ENCODE peak calls at places on chromosome 5, in six cellular contexts. One of them, this sample, is unnamed. For H3K27me3, the result is how much of the 10 kb centered on the place peaks cover.

GRCh38 chr5:146986469-146986868 is 107.9 kb upstream of the PPP2R2B start:
- DNase-seq in GM06990: no peak
- DNase-seq in psoas muscle: no peak
- DNase-seq in SJSA1: no peak
- DNase-seq in astrocyte: no peak
- DNase-seq in HCT116: no peak
- DNase-seq in this sample: no peak

GRCh38 chr5:140205216-140205615 is 30.2 kb downstream of the CYSTM1 start:
- DNase-seq in GM06990: no peak
- DNase-seq in psoas muscle: no peak
- DNase-seq in SJSA1: no peak
- DNase-seq in astrocyte: peak
- DNase-seq in HCT116: no peak
- DNase-seq in this sample: no peak

GRCh38 chr5:1330146-1330846 is 14.6 kb downstream of the CLPTM1L start:
- DNase-seq in GM06990: no peak
- DNase-seq in psoas muscle: no peak
- DNase-seq in SJSA1: no peak
- DNase-seq in astrocyte: no peak
- DNase-seq in HCT116: no peak
- DNase-seq in this sample: no peak

GRCh38 chr5:34474573-34475021 is 181.5 kb upstream of the RAI14 start:
- DNase-seq in GM06990: no peak
- DNase-seq in psoas muscle: no peak
- DNase-seq in SJSA1: no peak
- DNase-seq in astrocyte: peak
- DNase-seq in HCT116: peak
- DNase-seq in this sample: no peak

GRCh38 chr5:141734501-141735231 is 52.6 kb upstream of the ARAP3 start:
- DNase-seq in GM06990: no peak
- DNase-seq in psoas muscle: no peak
- DNase-seq in SJSA1: peak
- DNase-seq in astrocyte: peak
- DNase-seq in HCT116: no peak
- DNase-seq in this sample: peak

GRCh38 chr5:146283344-146283761 is 55.3 kb upstream of the POU4F3 start:
- DNase-seq in GM06990: no peak
- DNase-seq in psoas muscle: no peak
- DNase-seq in SJSA1: peak
- DNase-seq in astrocyte: peak
- DNase-seq in HCT116: peak
- DNase-seq in this sample: no peak

GRCh38 chr5:80146036-80146435 is 109.8 kb downstream of the SERINC5 start:
- DNase-seq in GM06990: no peak
- DNase-seq in psoas muscle: no peak
- DNase-seq in SJSA1: no peak
- DNase-seq in astrocyte: no peak
- DNase-seq in HCT116: no peak
- DNase-seq in this sample: no peak

GRCh38 chr5:95283761-95284511 is 958 bp downstream of the MCTP1 start:
- DNase-seq in GM06990: peak
- DNase-seq in psoas muscle: no peak
- DNase-seq in SJSA1: no peak
- DNase-seq in astrocyte: peak
- DNase-seq in HCT116: no peak
- DNase-seq in this sample: peak

GRCh38 chr5:158958048-158958994 is 141.4 kb downstream of the EBF1 start:
- DNase-seq in GM06990: peak
- DNase-seq in psoas muscle: no peak
- DNase-seq in SJSA1: no peak
- DNase-seq in astrocyte: no peak
- DNase-seq in HCT116: no peak
- DNase-seq in this sample: no peak

GRCh38 chr5:138754699-138755057 is 1.5 kb downstream of the CTNNA1 start:
- DNase-seq in GM06990: no peak
- DNase-seq in psoas muscle: no peak
- DNase-seq in SJSA1: peak
- DNase-seq in astrocyte: peak
- DNase-seq in HCT116: peak
- DNase-seq in this sample: no peak

GRCh38 chr5:158194561-158194961 is 335.6 kb upstream of the CLINT1 start:
- DNase-seq in GM06990: no peak
- DNase-seq in psoas muscle: no peak
- DNase-seq in SJSA1: no peak
- DNase-seq in astrocyte: no peak
- DNase-seq in HCT116: no peak
- DNase-seq in this sample: no peak

GRCh38 chr5:128587275-128587674 is 49.2 kb upstream of the FBN2 start:
- DNase-seq in GM06990: no peak
- DNase-seq in psoas muscle: no peak
- DNase-seq in SJSA1: no peak
- DNase-seq in astrocyte: no peak
- DNase-seq in HCT116: no peak
- DNase-seq in this sample: no peak

GRCh38 chr5:56155992-56156584 is 77.0 kb downstream of the ANKRD55 start:
- DNase-seq in GM06990: no peak
- DNase-seq in psoas muscle: no peak
- DNase-seq in SJSA1: no peak
- DNase-seq in astrocyte: no peak
- DNase-seq in HCT116: no peak
- DNase-seq in this sample: no peak

GRCh38 chr5:146789712-146790660 is 88.6 kb downstream of the PPP2R2B start:
- DNase-seq in GM06990: no peak
- DNase-seq in psoas muscle: no peak
- DNase-seq in SJSA1: no peak
- DNase-seq in astrocyte: no peak
- DNase-seq in HCT116: no peak
- DNase-seq in this sample: no peak

GRCh38 chr5:68872088-68872842 is 221.5 kb upstream of the SLC30A5 start:
- DNase-seq in GM06990: no peak
- DNase-seq in psoas muscle: no peak
- DNase-seq in SJSA1: no peak
- DNase-seq in astrocyte: no peak
- DNase-seq in HCT116: no peak
- DNase-seq in this sample: no peak

GRCh38 chr5:7754997-7755596 is 95.8 kb downstream of the CFAP90 start:
- DNase-seq in GM06990: peak
- DNase-seq in psoas muscle: peak
- DNase-seq in SJSA1: peak
- DNase-seq in astrocyte: no peak
- DNase-seq in HCT116: peak
- DNase-seq in this sample: peak

GRCh38 chr5:9838906-9839305 is 208.8 kb upstream of the TAS2R1 start:
- DNase-seq in GM06990: no peak
- DNase-seq in psoas muscle: no peak
- DNase-seq in SJSA1: no peak
- DNase-seq in astrocyte: no peak
- DNase-seq in HCT116: no peak
- DNase-seq in this sample: no peak

GRCh38 chr5:82356808-82357671 is 78.9 kb upstream of the RPS23 start:
- DNase-seq in GM06990: peak
- DNase-seq in psoas muscle: peak
- DNase-seq in SJSA1: peak
- DNase-seq in astrocyte: peak
- DNase-seq in HCT116: peak
- DNase-seq in this sample: peak

GRCh38 chr5:65262590-65263189 is 219.0 kb downstream of the ADAMTS6 start:
- DNase-seq in GM06990: no peak
- DNase-seq in psoas muscle: no peak
- DNase-seq in SJSA1: no peak
- DNase-seq in astrocyte: peak
- DNase-seq in HCT116: no peak
- DNase-seq in this sample: no peak

GRCh38 chr5:154370730-154371334 is 75.0 kb upstream of the SAP30L start:
- DNase-seq in GM06990: no peak
- DNase-seq in psoas muscle: no peak
- DNase-seq in SJSA1: no peak
- DNase-seq in astrocyte: no peak
- DNase-seq in HCT116: no peak
- DNase-seq in this sample: peak

GRCh38 chr5:169979871-169980270 is 424 bp downstream of the INSYN2B start:
- DNase-seq in GM06990: no peak
- DNase-seq in psoas muscle: no peak
- DNase-seq in SJSA1: no peak
- DNase-seq in astrocyte: peak
- DNase-seq in HCT116: no peak
- DNase-seq in this sample: no peak

GRCh38 chr5:138725885-138726457 is 27.3 kb upstream of the CTNNA1 start:
- DNase-seq in GM06990: no peak
- DNase-seq in psoas muscle: no peak
- DNase-seq in SJSA1: no peak
- DNase-seq in astrocyte: no peak
- DNase-seq in HCT116: no peak
- DNase-seq in this sample: peak

GRCh38 chr5:164746723-164747122 is 1241.3 kb downstream of the MAT2B start:
- DNase-seq in GM06990: no peak
- DNase-seq in psoas muscle: no peak
- DNase-seq in SJSA1: no peak
- DNase-seq in astrocyte: no peak
- DNase-seq in HCT116: no peak
- DNase-seq in this sample: no peak

GRCh38 chr5:137090151-137090550 is 409.0 kb downstream of the SPOCK1 start:
- DNase-seq in GM06990: no peak
- DNase-seq in psoas muscle: no peak
- DNase-seq in SJSA1: no peak
- DNase-seq in astrocyte: no peak
- DNase-seq in HCT116: no peak
- DNase-seq in this sample: no peak

GRCh38 chr5:96384353-96384752 is 48.7 kb downstream of the PCSK1 start:
- DNase-seq in GM06990: no peak
- DNase-seq in psoas muscle: peak
- DNase-seq in SJSA1: peak
- DNase-seq in astrocyte: peak
- DNase-seq in HCT116: peak
- DNase-seq in this sample: peak

GRCh38 chr5:2759696-2760461 is 8.4 kb upstream of the IRX2 start:
- DNase-seq in GM06990: no peak
- DNase-seq in psoas muscle: no peak
- DNase-seq in SJSA1: no peak
- DNase-seq in astrocyte: no peak
- DNase-seq in HCT116: no peak
- DNase-seq in this sample: no peak
- H3K27me3 ChIP-seq in GM06990: under half
- H3K27me3 ChIP-seq in psoas muscle: half or more
- H3K27me3 ChIP-seq in SJSA1: under half
- H3K27me3 ChIP-seq in astrocyte: under half
- H3K27me3 ChIP-seq in HCT116: under half
- H3K27me3 ChIP-seq in this sample: under half

GRCh38 chr5:161846731-161847130 is 1.2 kb upstream of the GABRA1 start:
- DNase-seq in GM06990: no peak
- DNase-seq in psoas muscle: no peak
- DNase-seq in SJSA1: no peak
- DNase-seq in astrocyte: peak
- DNase-seq in HCT116: no peak
- DNase-seq in this sample: no peak

GRCh38 chr5:161847896-161848510 is at the start of gene GABRA1:
- DNase-seq in GM06990: no peak
- DNase-seq in psoas muscle: no peak
- DNase-seq in SJSA1: no peak
- DNase-seq in astrocyte: no peak
- DNase-seq in HCT116: no peak
- DNase-seq in this sample: peak

GRCh38 chr5:161847447-161847846 is 473 bp upstream of the GABRA1 start:
- DNase-seq in GM06990: no peak
- DNase-seq in psoas muscle: no peak
- DNase-seq in SJSA1: no peak
- DNase-seq in astrocyte: no peak
- DNase-seq in HCT116: no peak
- DNase-seq in this sample: no peak

GRCh38 chr5:161850491-161850890 is 2.6 kb downstream of the GABRA1 start:
- DNase-seq in GM06990: no peak
- DNase-seq in psoas muscle: no peak
- DNase-seq in SJSA1: no peak
- DNase-seq in astrocyte: no peak
- DNase-seq in HCT116: no peak
- DNase-seq in this sample: no peak

DNA sequence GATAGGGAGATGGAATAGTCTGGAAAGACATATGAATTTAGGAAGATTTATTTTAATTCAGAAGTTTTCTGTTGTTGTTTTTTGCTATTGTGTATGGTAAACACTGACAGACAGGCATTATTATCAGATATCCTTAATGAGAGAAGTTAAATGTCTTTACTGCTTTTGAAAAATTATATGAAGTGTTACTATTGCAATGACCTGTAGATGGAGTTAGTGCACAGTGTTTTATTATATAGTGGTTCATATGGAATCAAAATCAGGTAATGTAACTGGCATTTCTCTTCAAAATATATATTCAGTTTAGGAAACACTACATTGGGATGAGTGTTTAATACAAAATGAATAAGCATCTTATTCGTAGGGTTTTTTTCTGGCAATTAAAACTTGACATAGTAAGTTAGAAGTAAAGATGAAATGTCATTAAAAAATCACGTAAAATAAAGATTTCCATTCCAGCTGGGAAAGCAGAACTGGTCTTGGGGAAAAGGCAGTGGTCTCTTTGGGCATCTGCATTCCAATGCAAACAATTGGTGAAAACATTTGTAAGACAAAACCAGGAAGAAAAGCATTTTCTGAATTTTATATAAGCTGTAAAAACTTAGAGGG is 3.9 kb downstream of the GABRA1 start:
- DNase-seq in GM06990: no peak
- DNase-seq in psoas muscle: no peak
- DNase-seq in SJSA1: no peak
- DNase-seq in astrocyte: no peak
- DNase-seq in HCT116: no peak
- DNase-seq in this sample: no peak
- H3K27me3 ChIP-seq in GM06990: under half
- H3K27me3 ChIP-seq in psoas muscle: under half
- H3K27me3 ChIP-seq in SJSA1: under half
- H3K27me3 ChIP-seq in astrocyte: under half
- H3K27me3 ChIP-seq in HCT116: under half
- H3K27me3 ChIP-seq in this sample: under half

DNA sequence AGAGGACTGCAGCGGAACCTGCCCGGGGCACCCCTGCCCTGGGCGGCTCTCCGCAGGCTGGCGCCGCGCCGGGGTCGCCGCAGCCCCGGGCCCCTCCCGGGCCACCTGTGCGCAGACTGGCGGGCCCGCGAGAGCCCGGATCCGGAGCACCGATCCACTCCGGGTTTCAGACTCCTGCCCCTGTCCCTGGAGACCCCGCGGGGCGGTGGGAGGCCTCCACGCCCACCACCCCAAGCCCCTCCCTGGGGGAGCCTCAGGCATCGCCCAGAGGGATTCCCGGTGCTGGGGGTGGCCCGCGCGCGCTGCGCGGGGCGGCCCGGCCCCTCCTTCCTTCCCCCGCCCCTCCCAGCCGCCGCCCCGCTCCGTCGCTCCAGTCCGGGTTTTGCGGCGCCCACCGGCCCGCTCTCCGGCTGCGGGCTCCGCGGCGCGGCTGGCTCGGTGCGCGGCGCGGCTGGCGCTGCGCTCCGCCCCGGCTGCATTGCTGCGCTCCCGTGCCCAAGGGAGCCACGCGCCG is at the start of gene UNC5A:
- DNase-seq in GM06990: peak
- DNase-seq in psoas muscle: peak
- DNase-seq in SJSA1: no peak
- DNase-seq in astrocyte: peak
- DNase-seq in HCT116: peak
- DNase-seq in this sample: peak
- H3K27me3 ChIP-seq in GM06990: under half
- H3K27me3 ChIP-seq in psoas muscle: half or more
- H3K27me3 ChIP-seq in SJSA1: half or more
- H3K27me3 ChIP-seq in astrocyte: under half
- H3K27me3 ChIP-seq in HCT116: under half
- H3K27me3 ChIP-seq in this sample: half or more

GRCh38 chr5:112419596-112420110 is 576 bp upstream of the EPB41L4A start:
- DNase-seq in GM06990: peak
- DNase-seq in psoas muscle: peak
- DNase-seq in SJSA1: peak
- DNase-seq in astrocyte: no peak
- DNase-seq in HCT116: peak
- DNase-seq in this sample: peak
- H3K27me3 ChIP-seq in GM06990: under half
- H3K27me3 ChIP-seq in psoas muscle: under half
- H3K27me3 ChIP-seq in SJSA1: half or more
- H3K27me3 ChIP-seq in astrocyte: under half
- H3K27me3 ChIP-seq in HCT116: under half
- H3K27me3 ChIP-seq in this sample: under half